ENCODE peak calls at places on chromosome 10, in six cellular contexts. Z is retinal pigment epithelial cell; F is AG08396; E is EH; A is stimulated activated naive B cell treated with anti-CD40 and anti-IgM and Interleukin-4, amounts not matched to agents 10 μg/mL and 1 μg/mL and 100 μg/mL, for 72 hours; Q is lower leg skin. P is an unnamed sample.

GRCh38 chr10:12482586-12482985 is 133.2 kb downstream of the CAMK1D start:
- DNase-seq in Z (no peak), F (no peak), E (no peak), A (no peak), Q (no peak), P (no peak)

GRCh38 chr10:62437696-62438095 is 63.5 kb downstream of the ZNF365 start:
- DNase-seq in Z (no peak), F (peak), E (peak), A (no peak), Q (no peak), P (no peak)

GRCh38 chr10:68796609-68797008 is 30.7 kb upstream of the STOX1 start:
- DNase-seq in Z (peak), F (no peak), E (peak), A (no peak), Q (no peak), P (no peak)

GRCh38 chr10:127802532-127803055 is 65.6 kb downstream of the FOXI2 start:
- DNase-seq in Z (no peak), F (no peak), E (no peak), A (no peak), Q (no peak), P (no peak)

GRCh38 chr10:74910604-74911355 is 84.4 kb downstream of the KAT6B start:
- DNase-seq in Z (no peak), F (no peak), E (peak), A (no peak), Q (no peak), P (no peak)

GRCh38 chr10:5284311-5285057 is 80.3 kb upstream of the UCN3 start:
- DNase-seq in Z (no peak), F (peak), E (peak), A (no peak), Q (no peak), P (no peak)

GRCh38 chr10:6348091-6348862 is 145.5 kb downstream of the PFKFB3 start:
- DNase-seq in Z (no peak), F (peak), E (peak), A (peak), Q (peak), P (peak)

GRCh38 chr10:128047991-128048826 is 78.0 kb downstream of the MKI67 start:
- DNase-seq in Z (no peak), F (peak), E (no peak), A (no peak), Q (no peak), P (no peak)

GRCh38 chr10:18665815-18666558 is 6.8 kb downstream of the ARL5B start:
- DNase-seq in Z (no peak), F (peak), E (peak), A (no peak), Q (no peak), P (no peak)

GRCh38 chr10:44935201-44935960 is 24.2 kb upstream of the RASSF4 start:
- DNase-seq in Z (peak), F (peak), E (peak), A (no peak), Q (peak), P (no peak)

P was measured in GM12878.